ENCODE peak calls at places on chromosomes 5 and 9, in five cellular contexts. Y is hepatocyte, C is MM.1S, A is mammary epithelial cell, D is H9. T is an unnamed sample.

GRCh38 chr5:181052928-181053759 is 13.1 kb downstream of the BTNL9 start:
- DNase-seq in Y (peak; percentile 16), C (no peak), A (no peak), D (no peak), T (peak; percentile 83)

GRCh38 chr5:170655920-170656319 is 127.6 kb upstream of the GABRP start:
- DNase-seq in Y (no peak), C (no peak), A (no peak), D (no peak), T (no peak)

GRCh38 chr9:92019658-92020057 is 69.6 kb upstream of the ROR2 start:
- DNase-seq in Y (no peak), C (no peak), A (no peak), D (no peak), T (no peak)

GRCh38 chr5:135033026-135033861 is 784 bp downstream of the PITX1 start:
- DNase-seq in Y (peak; percentile 59), C (peak; percentile 60), A (peak; percentile 75), D (peak; percentile 75), T (peak; percentile 95)

GRCh38 chr9:107703651-107704050 is 214.1 kb upstream of the KLF4 start:
- DNase-seq in Y (peak; percentile 51), C (no peak), A (no peak), D (no peak), T (no peak)

GRCh38 chr5:6452622-6453504 is 4.2 kb downstream of the UBE2QL1 start:
- DNase-seq in Y (no peak), C (peak; percentile 34), A (no peak), D (no peak), T (no peak)

GRCh38 chr9:11402621-11403020 is 789.8 kb upstream of the PTPRD start:
- DNase-seq in Y (no peak), C (no peak), A (no peak), D (no peak), T (no peak)

GRCh38 chr5:103808464-103809106 is 246.0 kb upstream of the NUDT12 start:
- DNase-seq in Y (peak; percentile 79), C (peak; percentile 77), A (peak; percentile 40), D (peak; percentile 51), T (peak; percentile 43)

GRCh38 chr9:86838883-86839497 is 108.3 kb downstream of the GAS1 start:
- DNase-seq in Y (no peak), C (no peak), A (no peak), D (no peak), T (no peak)

GRCh38 chr5:74016373-74016772 is 390.4 kb downstream of the ARHGEF28 start:
- DNase-seq in Y (no peak), C (no peak), A (no peak), D (peak; percentile 67), T (no peak)

GRCh38 chr5:56523779-56524178 is 290.6 kb upstream of the ANKRD55 start:
- DNase-seq in Y (no peak), C (no peak), A (no peak), D (no peak), T (no peak)

GRCh38 chr9:127049581-127049980 is 72.9 kb downstream of the ANGPTL2 start:
- DNase-seq in Y (no peak), C (no peak), A (no peak), D (no peak), T (no peak)

GRCh38 chr9:127050152-127050551 is 72.3 kb downstream of the ANGPTL2 start:
- DNase-seq in Y (no peak), C (no peak), A (no peak), D (no peak), T (no peak)

GRCh38 chr9:127049044-127049443 is 73.4 kb downstream of the ANGPTL2 start:
- DNase-seq in Y (peak; percentile 37), C (peak; percentile 69), A (peak; percentile 85), D (no peak), T (peak; percentile 91)

GRCh38 chr9:127050581-127050980 is 71.9 kb downstream of the ANGPTL2 start:
- DNase-seq in Y (no peak), C (no peak), A (no peak), D (no peak), T (no peak)

GRCh38 chr9:127047971-127048370 is 74.5 kb downstream of the ANGPTL2 start:
- DNase-seq in Y (no peak), C (no peak), A (no peak), D (no peak), T (no peak)
- H3K4me2 ChIP-seq in Y (no peak overlapping the region), C (peak overlapping the region; percentile 64), A (no peak overlapping the region), D (no peak overlapping the region), T (no peak overlapping the region)

DNA sequence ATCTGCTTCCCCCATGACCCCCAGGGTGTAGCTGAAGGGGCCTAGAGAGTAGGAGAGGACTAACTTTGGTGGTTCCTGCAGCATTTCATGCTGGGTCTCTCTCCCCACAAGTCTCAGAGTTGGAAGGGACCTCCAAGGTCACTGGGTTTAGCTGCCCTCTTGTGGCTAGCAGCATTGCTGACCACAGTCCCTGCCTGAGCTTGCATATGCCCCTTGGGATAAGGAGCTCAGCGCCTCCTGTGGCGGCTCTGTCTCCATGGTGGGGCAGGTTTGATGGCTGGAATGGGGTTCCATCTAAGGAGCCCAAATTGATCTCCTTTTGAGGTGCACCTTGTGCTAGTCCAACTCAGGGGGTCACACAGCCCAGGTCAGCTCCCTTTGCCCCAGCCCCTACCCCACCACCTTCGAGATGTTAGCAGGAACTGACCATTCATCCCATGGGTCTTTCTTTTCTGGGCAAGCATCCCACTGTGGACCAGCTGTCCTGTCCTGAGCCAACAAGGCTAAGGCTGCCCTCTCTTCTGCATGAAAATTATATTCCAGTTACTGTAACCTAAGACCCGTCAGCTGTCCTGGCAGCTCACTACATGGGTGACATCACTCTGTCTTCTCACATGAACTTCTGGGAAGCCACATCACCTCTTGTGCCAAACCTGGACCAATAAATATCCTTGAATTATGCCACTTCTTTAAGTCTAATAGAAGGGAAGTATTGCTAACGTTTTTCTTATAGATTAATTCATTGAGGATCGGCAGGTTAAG is 196.2 kb downstream of the HSPA4 start:
- DNase-seq in Y (peak; percentile 62), C (no peak), A (no peak), D (peak; percentile 84), T (no peak)
- TF ChIP-seq CTCF in Y (peak; percentile 45), C (no peak), A (no peak), D (peak; percentile 78), T (peak; percentile 36)

DNA sequence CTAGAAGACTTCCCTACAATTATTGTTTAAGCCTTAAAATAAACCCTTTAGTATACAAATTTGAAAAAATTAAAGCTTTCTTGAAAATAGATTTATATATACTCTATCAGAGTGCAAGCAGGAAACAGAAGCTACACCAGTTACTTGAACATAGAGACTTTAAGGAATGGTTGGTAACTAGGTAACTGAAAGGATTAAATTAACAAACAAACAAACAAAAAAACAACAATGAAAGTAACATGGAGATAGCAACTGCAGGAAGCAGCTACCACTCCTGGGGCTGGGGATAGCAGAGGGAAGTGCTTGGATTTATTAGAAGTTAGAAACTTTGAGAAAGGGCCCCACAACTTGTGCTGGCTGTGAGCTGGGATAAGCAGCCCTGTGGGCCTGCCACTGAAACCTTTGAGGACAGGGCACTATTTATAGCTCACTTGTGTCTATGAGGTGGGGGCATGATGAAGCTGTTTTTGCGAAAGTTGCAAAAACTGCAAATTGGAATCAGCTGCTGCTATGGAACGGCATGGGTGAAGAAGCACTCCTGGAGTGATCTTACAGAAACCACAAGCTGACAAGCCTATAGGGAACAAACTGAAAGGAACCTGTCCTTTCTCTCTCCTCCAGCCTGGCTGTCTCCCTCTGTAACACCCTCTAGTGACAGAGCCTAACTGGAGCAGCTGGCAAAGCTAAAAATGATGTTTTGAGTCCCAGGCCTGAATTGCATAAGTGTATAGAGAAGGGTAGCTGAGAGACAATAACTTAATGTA is 91.3 kb upstream of the RANBP6 start:
- DNase-seq in Y (peak; percentile 38), C (peak; percentile 90), A (peak; percentile 70), D (peak; percentile 57), T (peak; percentile 69)
- H3K27ac ChIP-seq in Y (no peak overlapping the region), C (peak overlapping the region; percentile 77), A (peak overlapping the region; percentile 67), D (no peak overlapping the region), T (no peak overlapping the region)

GRCh38 chr5:42950091-42950465 is 90.0 kb downstream of the ANXA2R start:
- DNase-seq in Y (no peak), C (no peak), A (no peak), D (no peak), T (peak; percentile 68)
- H3K4me2 ChIP-seq in Y (no peak overlapping the region), C (peak overlapping the region; percentile 83), A (peak overlapping the region; percentile 68), D (no peak overlapping the region), T (peak overlapping the region; percentile 90)

DNA sequence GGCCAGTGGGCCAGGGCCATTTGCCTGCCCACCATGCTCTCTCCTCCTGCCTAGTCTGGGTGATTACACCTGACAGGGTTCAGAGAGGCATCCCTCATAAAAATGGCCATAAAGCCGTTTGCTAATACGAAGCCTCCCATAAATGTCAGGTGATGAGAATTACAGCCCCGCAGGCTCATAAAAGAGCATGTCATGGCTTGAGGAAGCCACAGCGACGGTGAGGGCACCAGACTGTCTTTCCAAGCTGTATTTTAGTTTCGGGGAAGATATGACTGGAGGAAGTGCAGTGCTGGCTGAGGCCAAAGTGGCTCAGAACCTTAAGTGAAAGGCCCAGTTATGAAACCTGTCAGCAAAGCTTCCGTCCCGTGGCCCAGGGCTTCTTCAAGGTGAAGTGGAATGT is 18.5 kb upstream of the TCERG1 start:
- DNase-seq in Y (peak; percentile 75), C (peak; percentile 81), A (peak; percentile 72), D (no peak), T (no peak)
- TF ChIP-seq CTCF in Y (no peak), C (no peak), A (peak; percentile 6), D (no peak), T (no peak)

GRCh38 chr5:153592081-153592480 is 101.6 kb downstream of the GRIA1 start:
- DNase-seq in Y (no peak), C (no peak), A (no peak), D (no peak), T (no peak)
- H3K27ac ChIP-seq in Y (no peak overlapping the region), C (no peak overlapping the region), A (no peak overlapping the region), D (no peak overlapping the region), T (no peak overlapping the region)

DNA sequence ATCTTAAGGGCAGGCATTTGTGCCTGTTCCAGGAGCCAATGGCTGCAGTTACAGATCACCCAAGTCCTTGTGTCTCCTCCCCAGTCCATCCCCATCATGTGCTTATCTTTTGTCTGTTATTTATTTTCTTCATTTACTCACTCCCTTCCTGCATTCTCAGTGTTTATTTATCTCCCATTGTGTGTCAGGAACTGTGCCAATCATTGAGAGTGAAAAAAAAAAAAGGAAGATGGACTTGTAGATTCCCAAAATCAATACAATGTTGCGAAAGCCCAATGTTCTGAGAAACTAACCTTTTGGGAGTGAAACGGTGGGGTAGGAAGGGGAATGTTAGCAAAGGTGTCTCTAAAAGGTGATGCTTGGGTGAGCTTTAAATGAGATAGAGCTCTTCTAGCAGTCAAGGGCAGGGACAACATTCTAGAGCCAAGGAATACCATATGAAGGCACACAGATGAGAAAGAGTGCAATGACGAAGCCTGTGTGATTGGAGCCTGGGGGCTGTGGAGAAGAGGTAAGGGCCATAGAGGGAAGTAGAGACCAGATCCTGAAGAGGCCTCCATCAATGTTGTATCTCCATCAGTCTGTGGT is 53.0 kb downstream of the CMYA5 start:
- DNase-seq in Y (no peak), C (no peak), A (no peak), D (no peak), T (no peak)
- H3K4me2 ChIP-seq in Y (no peak overlapping the region), C (no peak overlapping the region), A (no peak overlapping the region), D (no peak overlapping the region), T (no peak overlapping the region)

DNA sequence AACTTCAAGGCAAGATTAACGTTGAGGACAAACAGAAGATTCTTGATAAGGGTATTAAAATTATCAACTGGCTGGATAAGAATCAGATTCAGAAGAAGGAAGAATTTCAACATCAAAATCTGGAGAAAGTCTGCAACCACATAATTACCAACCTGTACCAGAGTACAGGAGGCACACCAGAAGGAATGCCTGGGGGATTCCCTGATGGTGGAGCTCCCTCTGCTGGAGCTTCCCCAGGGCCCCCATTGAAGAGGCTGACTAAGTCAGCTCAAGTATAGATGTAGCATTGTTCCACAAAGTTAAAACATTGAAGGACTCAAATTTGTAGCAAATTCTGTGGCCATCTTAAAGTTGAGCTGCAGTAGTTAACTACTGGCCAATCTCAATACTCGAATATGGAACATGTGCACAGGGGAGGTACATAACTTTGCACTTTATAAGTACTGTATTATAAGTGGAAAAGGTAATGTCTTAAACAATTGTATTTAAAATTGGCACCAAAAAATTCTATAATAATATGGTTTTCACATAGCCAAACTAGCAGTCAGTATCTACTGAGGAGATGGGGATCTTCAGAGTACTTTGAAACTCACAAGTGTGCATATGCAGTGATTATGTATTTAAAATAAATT is 237.5 kb downstream of the CHSY3 start:
- DNase-seq in Y (peak; percentile 70), C (peak; percentile 75), A (peak; percentile 60), D (peak; percentile 64), T (no peak)
- TF ChIP-seq CTCF in Y (peak; percentile 59), C (peak; percentile 92), A (peak; percentile 87), D (peak; percentile 90), T (peak; percentile 96)

T was measured in osteoblast.